ENCODE peak calls at places on chromosomes 13 and 19, in five cellular contexts. X is Peyer's patch; V is central memory CD8-positive, alpha-beta T cell; Y is lung microvascular endothelial cell; L is NCI-H1417. D is an unnamed sample.

GRCh38 chr19:1163283-1163933 is 10.7 kb downstream of the SBNO2 start:
- DNase-seq in Y (no peak), X (peak), L (no peak), V (no peak), D (no peak)

GRCh38 chr19:50020481-50020880 is 4.7 kb downstream of the VRK3 start:
- DNase-seq in Y (peak), L (no peak), V (no peak), X (no peak), D (no peak)

GRCh38 chr19:294341-294818 is 3.2 kb upstream of the PLPP2 start:
- DNase-seq in Y (no peak), L (no peak), V (no peak), X (peak), D (no peak)

GRCh38 chr13:74641586-74641985 is 507.4 kb upstream of the KLF12 start:
- DNase-seq in V (no peak), L (no peak), X (no peak), Y (no peak), D (no peak)

GRCh38 chr19:10226376-10227214 is 4.5 kb downstream of the S1PR2 start:
- DNase-seq in Y (no peak), L (no peak), X (no peak), V (no peak), D (no peak)

GRCh38 chr13:112708560-112709240 is 18.9 kb downstream of the ATP11A start:
- DNase-seq in L (no peak), X (peak), V (no peak), Y (no peak), D (no peak)

GRCh38 chr13:105428816-105429215 is 1106.6 kb downstream of the EFNB2 start:
- DNase-seq in X (no peak), Y (no peak), L (no peak), V (no peak), D (no peak)

GRCh38 chr13:68473834-68474326 is 1243.7 kb upstream of the PCDH9 start:
- DNase-seq in V (no peak), Y (no peak), X (no peak), L (no peak), D (no peak)

GRCh38 chr13:75312884-75313520 is 169.0 kb downstream of the TBC1D4 start:
- DNase-seq in X (no peak), Y (no peak), V (no peak), L (no peak), D (no peak)

GRCh38 chr19:18644144-18645034 is 7.6 kb downstream of the KLHL26 start:
- DNase-seq in Y (no peak), L (no peak), X (no peak), V (no peak), D (no peak)

GRCh38 chr13:50189450-50189849 is 174.2 kb downstream of the KCNRG start:
- DNase-seq in L (no peak), X (no peak), V (no peak), Y (no peak), D (no peak)

GRCh38 chr19:13987101-13987890 is 18.8 kb downstream of the RFX1 start:
- DNase-seq in V (no peak), L (no peak), Y (no peak), X (no peak), D (no peak)

GRCh38 chr19:35811317-35812219 is 1.1 kb downstream of the PRODH2 start:
- DNase-seq in L (no peak), V (no peak), X (no peak), Y (no peak), D (no peak)

GRCh38 chr19:4288091-4288777 is 9.2 kb downstream of the SHD start:
- DNase-seq in Y (no peak), V (no peak), L (no peak), X (no peak), D (no peak)

D was measured in memory B cell.